ENCODE peak calls at places on chromosomes 3 and 15, in eight cellular contexts. D is ovary; N is OCI-LY7; I is ascending aorta; U is RWPE1; P is cardiac muscle cell; S is lung; A is CD8-positive, alpha-beta T cell. L is an unnamed sample.

GRCh38 chr3:108131795-108132134 is 40.9 kb upstream of the CD47 start:
- DNase-seq in D (no peak), A (no peak), U (no peak), I (no peak), P (no peak), S (no peak), N (no peak), L (no peak)

GRCh38 chr3:75059120-75059519 is 444.7 kb upstream of the CNTN3 start:
- DNase-seq in P (no peak), D (no peak), U (no peak), A (no peak), N (no peak), S (no peak), I (no peak), L (no peak)

GRCh38 chr15:50192926-50193595 is 11.1 kb downstream of the SLC27A2 start:
- DNase-seq in P (no peak), A (no peak), D (no peak), S (no peak), N (no peak), I (no peak), U (peak), L (no peak)

GRCh38 chr15:80785335-80785734 is 6.2 kb downstream of the CEMIP start:
- DNase-seq in P (no peak), A (no peak), I (no peak), D (no peak), U (no peak), S (no peak), N (no peak), L (no peak)

GRCh38 chr3:100401674-100402036 is 316 bp downstream of the LNP1 start:
- DNase-seq in P (peak), A (peak), U (peak), I (peak), S (peak), D (peak), N (peak), L (peak)

GRCh38 chr15:70713547-70714414 is 49.6 kb downstream of the UACA start:
- DNase-seq in P (peak), S (no peak), I (no peak), A (no peak), D (no peak), N (no peak), U (no peak), L (no peak)

GRCh38 chr3:155244206-155244605 is 49.3 kb downstream of the STRIT1 start:
- DNase-seq in A (no peak), D (no peak), U (no peak), S (no peak), P (peak), I (no peak), N (peak), L (no peak)

GRCh38 chr15:69164807-69165636 is 4.6 kb downstream of the GLCE start:
- DNase-seq in I (no peak), A (no peak), N (no peak), D (no peak), S (no peak), P (peak), U (peak), L (peak)

GRCh38 chr3:100354850-100355249 is 20.3 kb downstream of the NIT2 start:
- DNase-seq in U (no peak), A (no peak), S (no peak), I (no peak), D (no peak), N (no peak), P (peak), L (no peak)

GRCh38 chr3:71503525-71504249 is 79.8 kb downstream of the FOXP1 start:
- DNase-seq in S (no peak), I (no peak), U (peak), D (no peak), A (no peak), N (no peak), P (peak), L (no peak)

GRCh38 chr3:174477491-174477890 is 381.6 kb upstream of the NAALADL2 start:
- DNase-seq in S (no peak), N (no peak), D (no peak), P (no peak), I (no peak), A (no peak), U (no peak), L (peak)

GRCh38 chr3:143536817-143537535 is 311.3 kb downstream of the SLC9A9 start:
- DNase-seq in N (no peak), S (no peak), U (no peak), D (no peak), I (no peak), A (no peak), P (peak), L (no peak)

GRCh38 chr15:78133801-78134200 is 2.6 kb upstream of the CIB2 start:
- DNase-seq in U (peak), P (peak), A (no peak), I (no peak), D (no peak), N (no peak), S (no peak), L (no peak)

GRCh38 chr3:59558906-59559720 is 509.3 kb upstream of the CFAP20DC start:
- DNase-seq in S (no peak), N (no peak), P (no peak), I (no peak), D (no peak), U (no peak), A (no peak), L (no peak)
- H3K27ac ChIP-seq in S (no peak), N (no peak), P (no peak), I (no peak), D (no peak), U (peak), A (no peak), L (no peak)

GRCh38 chr3:131403216-131403895 is 21.8 kb downstream of the NUDT16 start:
- DNase-seq in S (no peak), P (no peak), I (no peak), D (no peak), A (no peak), N (no peak), U (no peak), L (no peak)
- H3K27ac ChIP-seq in S (no peak), P (no peak), I (peak), D (no peak), A (no peak), N (no peak), U (no peak), L (no peak)

GRCh38 chr3:2029559-2029958 is 69.1 kb upstream of the CNTN4 start:
- DNase-seq in P (no peak), I (no peak), D (no peak), S (no peak), A (no peak), N (no peak), U (no peak), L (no peak)

GRCh38 chr3:2024713-2025112 is 74.0 kb upstream of the CNTN4 start:
- DNase-seq in P (no peak), N (no peak), D (no peak), I (no peak), U (no peak), S (no peak), A (no peak), L (peak)

DNA sequence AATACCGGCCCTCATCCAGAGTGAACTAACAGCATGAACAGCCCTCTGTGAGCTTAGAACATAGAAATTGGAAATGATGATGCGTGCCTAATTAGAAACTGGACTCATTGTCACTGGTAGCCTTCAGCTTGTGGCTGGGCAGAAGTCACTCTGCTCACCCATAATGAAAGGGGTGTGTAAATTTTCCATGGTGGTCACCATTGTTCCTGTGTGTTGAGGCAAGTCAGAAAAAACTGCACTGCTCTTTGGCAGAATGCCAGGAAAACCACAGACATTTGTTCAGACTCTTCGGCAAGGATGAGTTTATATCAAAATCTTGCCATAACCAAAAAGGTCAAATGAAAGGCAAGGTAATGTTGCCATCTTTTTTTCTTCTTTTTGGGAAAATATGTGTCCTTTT is 74.6 kb upstream of the CNTN4 start:
- DNase-seq in A (no peak), D (no peak), N (no peak), S (no peak), U (no peak), P (no peak), I (no peak), L (peak)
- H3K27ac ChIP-seq in A (no peak), D (no peak), N (no peak), S (no peak), U (no peak), P (no peak), I (no peak), L (no peak)

DNA sequence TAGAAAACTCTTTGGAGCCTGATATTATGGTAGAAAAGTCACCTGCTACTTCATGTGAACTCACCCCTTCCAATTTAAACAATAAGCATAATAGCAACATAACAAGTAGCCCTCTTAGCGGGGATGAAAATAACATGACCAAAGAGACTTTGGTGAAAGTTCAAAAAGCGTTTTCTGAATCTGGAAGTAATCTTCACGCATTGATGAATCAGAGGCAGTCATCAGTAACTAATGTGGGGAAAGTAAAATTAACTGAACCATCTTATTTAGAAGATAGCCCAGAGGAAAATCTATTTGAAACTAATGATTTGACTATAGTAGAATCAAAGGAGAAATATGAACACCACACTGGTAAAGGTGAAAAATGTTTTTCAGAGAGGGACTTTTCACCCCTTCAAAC is 5.1 kb upstream of the SCG5 start:
- DNase-seq in A (no peak), S (no peak), D (no peak), U (no peak), I (no peak), P (no peak), N (no peak), L (no peak)
- H3K27ac ChIP-seq in A (no peak), S (no peak), D (no peak), U (no peak), I (no peak), P (no peak), N (peak), L (no peak)

L was measured in SK-N-MC.